ENCODE peak calls at places on chromosomes 2 and 18, in eight cellular contexts. One of them, this sample, is unnamed.
A peak's percentile ranks its signal among the peaks of the same experiment; 100 is the strongest.

GRCh38 chr2:102872388-102872787 is 110.6 kb downstream of the TMEM182 start:
- DNase-seq in colonic mucosa: no peak
- DNase-seq in right lobe of liver: no peak
- DNase-seq in pancreas: no peak
- DNase-seq in sigmoid colon: no peak
- DNase-seq in body of pancreas: no peak
- DNase-seq in A673: no peak
- DNase-seq in thyroid gland: no peak
- DNase-seq in this sample: no peak

GRCh38 chr2:175730025-175730424 is 272.0 kb downstream of the LNPK start:
- DNase-seq in sigmoid colon: no peak
- DNase-seq in colonic mucosa: peak; percentile 33
- DNase-seq in pancreas: no peak
- DNase-seq in A673: no peak
- DNase-seq in thyroid gland: no peak
- DNase-seq in right lobe of liver: no peak
- DNase-seq in body of pancreas: no peak
- DNase-seq in this sample: no peak

GRCh38 chr2:233747283-233747544 is 12.9 kb upstream of the UGT1A1 start:
- DNase-seq in A673: no peak
- DNase-seq in sigmoid colon: no peak
- DNase-seq in pancreas: no peak
- DNase-seq in colonic mucosa: no peak
- DNase-seq in body of pancreas: no peak
- DNase-seq in thyroid gland: no peak
- DNase-seq in right lobe of liver: no peak
- DNase-seq in this sample: no peak

GRCh38 chr2:118013724-118014491 is at the start of gene CCDC93:
- DNase-seq in sigmoid colon: peak; percentile 86
- DNase-seq in colonic mucosa: peak; percentile 78
- DNase-seq in A673: peak; percentile 90
- DNase-seq in right lobe of liver: peak; percentile 86
- DNase-seq in thyroid gland: peak; percentile 80
- DNase-seq in body of pancreas: peak; percentile 85
- DNase-seq in pancreas: peak; percentile 92
- DNase-seq in this sample: peak; percentile 31

GRCh38 chr2:3655871-3656761 is 1.9 kb upstream of the ALLC start:
- DNase-seq in thyroid gland: no peak
- DNase-seq in sigmoid colon: no peak
- DNase-seq in body of pancreas: no peak
- DNase-seq in A673: no peak
- DNase-seq in colonic mucosa: no peak
- DNase-seq in right lobe of liver: no peak
- DNase-seq in pancreas: no peak
- DNase-seq in this sample: no peak

GRCh38 chr2:162435676-162436075 is 91.7 kb downstream of the GCA start:
- DNase-seq in pancreas: no peak
- DNase-seq in body of pancreas: no peak
- DNase-seq in A673: no peak
- DNase-seq in colonic mucosa: no peak
- DNase-seq in right lobe of liver: no peak
- DNase-seq in sigmoid colon: no peak
- DNase-seq in thyroid gland: no peak
- DNase-seq in this sample: no peak

GRCh38 chr2:136127356-136127755 is 9.4 kb upstream of the CXCR4 start:
- DNase-seq in pancreas: no peak
- DNase-seq in A673: no peak
- DNase-seq in thyroid gland: no peak
- DNase-seq in body of pancreas: no peak
- DNase-seq in sigmoid colon: no peak
- DNase-seq in right lobe of liver: no peak
- DNase-seq in colonic mucosa: no peak
- DNase-seq in this sample: no peak

GRCh38 chr2:17306706-17307105 is 211.5 kb downstream of the RAD51AP2 start:
- DNase-seq in body of pancreas: no peak
- DNase-seq in right lobe of liver: no peak
- DNase-seq in pancreas: no peak
- DNase-seq in sigmoid colon: no peak
- DNase-seq in A673: no peak
- DNase-seq in thyroid gland: no peak
- DNase-seq in colonic mucosa: no peak
- DNase-seq in this sample: no peak

GRCh38 chr2:76953733-76954347 is 568.3 kb downstream of the LRRTM4 start:
- DNase-seq in colonic mucosa: peak; percentile 40
- DNase-seq in pancreas: no peak
- DNase-seq in body of pancreas: peak; percentile 56
- DNase-seq in right lobe of liver: peak; percentile 48
- DNase-seq in thyroid gland: peak; percentile 5
- DNase-seq in sigmoid colon: no peak
- DNase-seq in A673: peak; percentile 85
- DNase-seq in this sample: no peak

GRCh38 chr2:55399815-55400214 is 19.8 kb downstream of the CCDC88A start:
- DNase-seq in pancreas: no peak
- DNase-seq in right lobe of liver: no peak
- DNase-seq in sigmoid colon: no peak
- DNase-seq in A673: no peak
- DNase-seq in thyroid gland: no peak
- DNase-seq in body of pancreas: no peak
- DNase-seq in colonic mucosa: no peak
- DNase-seq in this sample: no peak

GRCh38 chr2:101302016-101302415 is 6.5 kb downstream of the RNF149 start:
- DNase-seq in pancreas: no peak
- DNase-seq in body of pancreas: no peak
- DNase-seq in right lobe of liver: no peak
- DNase-seq in A673: no peak
- DNase-seq in thyroid gland: no peak
- DNase-seq in sigmoid colon: no peak
- DNase-seq in colonic mucosa: no peak
- DNase-seq in this sample: no peak

GRCh38 chr2:224754129-224754528 is 38.0 kb upstream of the CCDC195 start:
- DNase-seq in colonic mucosa: no peak
- DNase-seq in right lobe of liver: no peak
- DNase-seq in body of pancreas: peak; percentile 2
- DNase-seq in sigmoid colon: no peak
- DNase-seq in thyroid gland: no peak
- DNase-seq in pancreas: no peak
- DNase-seq in A673: no peak
- DNase-seq in this sample: peak; percentile 72

GRCh38 chr2:178870703-178871102 is 63.5 kb upstream of the TTN start:
- DNase-seq in A673: no peak
- DNase-seq in thyroid gland: no peak
- DNase-seq in pancreas: no peak
- DNase-seq in right lobe of liver: no peak
- DNase-seq in sigmoid colon: no peak
- DNase-seq in body of pancreas: no peak
- DNase-seq in colonic mucosa: no peak
- DNase-seq in this sample: no peak

GRCh38 chr2:85628658-85629057 is 12.7 kb downstream of the USP39 start:
- DNase-seq in A673: no peak
- DNase-seq in colonic mucosa: no peak
- DNase-seq in pancreas: no peak
- DNase-seq in right lobe of liver: no peak
- DNase-seq in thyroid gland: no peak
- DNase-seq in body of pancreas: no peak
- DNase-seq in sigmoid colon: no peak
- DNase-seq in this sample: no peak

GRCh38 chr2:230796280-230796862 is 68.4 kb upstream of the ITM2C start:
- DNase-seq in right lobe of liver: no peak
- DNase-seq in colonic mucosa: no peak
- DNase-seq in sigmoid colon: no peak
- DNase-seq in body of pancreas: no peak
- DNase-seq in A673: no peak
- DNase-seq in pancreas: no peak
- DNase-seq in thyroid gland: no peak
- DNase-seq in this sample: no peak

GRCh38 chr2:216495656-216496055 is 3.0 kb upstream of the RPL37A start:
- DNase-seq in sigmoid colon: no peak
- DNase-seq in A673: no peak
- DNase-seq in thyroid gland: no peak
- DNase-seq in pancreas: no peak
- DNase-seq in right lobe of liver: no peak
- DNase-seq in body of pancreas: no peak
- DNase-seq in colonic mucosa: no peak
- DNase-seq in this sample: no peak

GRCh38 chr18:62576858-62577512 is 54.2 kb downstream of the ZCCHC2 start:
- DNase-seq in A673: no peak
- DNase-seq in pancreas: no peak
- DNase-seq in right lobe of liver: no peak
- DNase-seq in sigmoid colon: no peak
- DNase-seq in thyroid gland: no peak
- DNase-seq in colonic mucosa: no peak
- DNase-seq in body of pancreas: no peak
- DNase-seq in this sample: no peak

GRCh38 chr2:55843096-55843991 is 80.2 kb downstream of the EFEMP1 start:
- DNase-seq in sigmoid colon: no peak
- DNase-seq in A673: no peak
- DNase-seq in body of pancreas: peak; percentile 72
- DNase-seq in right lobe of liver: no peak
- DNase-seq in colonic mucosa: peak; percentile 70
- DNase-seq in pancreas: no peak
- DNase-seq in thyroid gland: no peak
- DNase-seq in this sample: peak; percentile 100

GRCh38 chr2:55164534-55165104 is 67.5 kb downstream of the CLHC1 start:
- DNase-seq in right lobe of liver: no peak
- DNase-seq in thyroid gland: no peak
- DNase-seq in A673: peak; percentile 22
- DNase-seq in sigmoid colon: no peak
- DNase-seq in colonic mucosa: no peak
- DNase-seq in body of pancreas: no peak
- DNase-seq in pancreas: no peak
- DNase-seq in this sample: no peak

GRCh38 chr2:165891943-165892342 is 61.6 kb downstream of the TTC21B start:
- DNase-seq in A673: no peak
- DNase-seq in right lobe of liver: no peak
- DNase-seq in sigmoid colon: no peak
- DNase-seq in body of pancreas: no peak
- DNase-seq in thyroid gland: no peak
- DNase-seq in colonic mucosa: no peak
- DNase-seq in pancreas: no peak
- DNase-seq in this sample: no peak

GRCh38 chr2:23662941-23663729 is 263.8 kb downstream of the ATAD2B start:
- DNase-seq in right lobe of liver: no peak
- DNase-seq in body of pancreas: no peak
- DNase-seq in colonic mucosa: peak; percentile 22
- DNase-seq in A673: peak; percentile 28
- DNase-seq in thyroid gland: peak; percentile 37
- DNase-seq in sigmoid colon: peak; percentile 83
- DNase-seq in pancreas: no peak
- DNase-seq in this sample: no peak

GRCh38 chr2:226835420-226835795 is 446 bp upstream of the RHBDD1 start:
- DNase-seq in A673: no peak
- DNase-seq in sigmoid colon: peak; percentile 77
- DNase-seq in pancreas: no peak
- DNase-seq in colonic mucosa: no peak
- DNase-seq in body of pancreas: no peak
- DNase-seq in thyroid gland: no peak
- DNase-seq in right lobe of liver: no peak
- DNase-seq in this sample: no peak

GRCh38 chr2:26483957-26484565 is 6.1 kb upstream of the OTOF start:
- DNase-seq in thyroid gland: no peak
- DNase-seq in pancreas: peak; percentile 57
- DNase-seq in sigmoid colon: no peak
- DNase-seq in A673: no peak
- DNase-seq in right lobe of liver: peak; percentile 73
- DNase-seq in body of pancreas: peak; percentile 82
- DNase-seq in colonic mucosa: no peak
- DNase-seq in this sample: no peak

GRCh38 chr2:101679037-101679726 is 18.3 kb upstream of the MAP4K4 start:
- DNase-seq in sigmoid colon: no peak
- DNase-seq in right lobe of liver: no peak
- DNase-seq in thyroid gland: no peak
- DNase-seq in pancreas: no peak
- DNase-seq in A673: no peak
- DNase-seq in body of pancreas: no peak
- DNase-seq in colonic mucosa: no peak
- DNase-seq in this sample: peak; percentile 57

DNA sequence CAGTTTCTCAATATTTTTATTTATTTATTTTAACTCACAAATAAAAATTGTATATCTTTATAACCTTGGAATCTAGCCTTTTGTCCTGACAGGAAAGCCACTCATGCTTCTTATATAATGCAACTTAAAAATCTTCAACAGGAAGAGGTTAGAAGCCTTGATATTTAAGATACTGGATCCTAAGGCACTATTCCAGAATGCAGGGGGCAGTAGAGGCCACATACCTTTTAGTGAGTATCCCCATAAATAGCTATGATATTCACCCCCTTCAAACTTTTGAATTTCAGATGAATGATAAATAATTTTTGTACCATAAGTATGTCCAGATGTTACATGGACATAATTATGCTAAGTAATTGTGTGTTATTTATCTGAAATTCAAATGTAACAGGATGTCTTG is 592.7 kb upstream of the VRK2 start:
- DNase-seq in thyroid gland: no peak
- DNase-seq in body of pancreas: no peak
- DNase-seq in colonic mucosa: no peak
- DNase-seq in pancreas: no peak
- DNase-seq in sigmoid colon: no peak
- DNase-seq in right lobe of liver: no peak
- DNase-seq in A673: peak; percentile 18
- DNase-seq in this sample: no peak
- TF ChIP-seq CTCF in thyroid gland: no peak
- TF ChIP-seq CTCF in body of pancreas: no peak
- TF ChIP-seq CTCF in colonic mucosa: no peak
- TF ChIP-seq CTCF in pancreas: no peak
- TF ChIP-seq CTCF in sigmoid colon: no peak
- TF ChIP-seq CTCF in right lobe of liver: no peak
- TF ChIP-seq CTCF in A673: peak; percentile 53
- TF ChIP-seq CTCF in this sample: no peak

GRCh38 chr2:241892299-241893137 is 23.0 kb downstream of the RTP5 start:
- DNase-seq in right lobe of liver: peak; percentile 61
- DNase-seq in A673: no peak
- DNase-seq in sigmoid colon: peak; percentile 74
- DNase-seq in thyroid gland: peak; percentile 2
- DNase-seq in colonic mucosa: no peak
- DNase-seq in pancreas: peak; percentile 64
- DNase-seq in body of pancreas: no peak
- DNase-seq in this sample: no peak
- H3K36me3 ChIP-seq in right lobe of liver: no peaks in the 10 kb centered on the region
- H3K36me3 ChIP-seq in A673: no peaks in the 10 kb centered on the region
- H3K36me3 ChIP-seq in sigmoid colon: no peaks in the 10 kb centered on the region
- H3K36me3 ChIP-seq in thyroid gland: no peaks in the 10 kb centered on the region
- H3K36me3 ChIP-seq in colonic mucosa: no peaks in the 10 kb centered on the region
- H3K36me3 ChIP-seq in pancreas: no peaks in the 10 kb centered on the region
- H3K36me3 ChIP-seq in body of pancreas: no peaks in the 10 kb centered on the region
- H3K36me3 ChIP-seq in this sample: no peaks in the 10 kb centered on the region

GRCh38 chr2:201909961-201910361 is 103.6 kb downstream of the CDK15 start:
- DNase-seq in A673: no peak
- DNase-seq in body of pancreas: no peak
- DNase-seq in thyroid gland: no peak
- DNase-seq in pancreas: no peak
- DNase-seq in sigmoid colon: no peak
- DNase-seq in colonic mucosa: no peak
- DNase-seq in right lobe of liver: no peak
- DNase-seq in this sample: peak; percentile 35
- H3K4me3 ChIP-seq in A673: no peak overlapping the region
- H3K4me3 ChIP-seq in body of pancreas: no peak overlapping the region
- H3K4me3 ChIP-seq in thyroid gland: no peak overlapping the region
- H3K4me3 ChIP-seq in pancreas: no peak overlapping the region
- H3K4me3 ChIP-seq in sigmoid colon: no peak overlapping the region
- H3K4me3 ChIP-seq in colonic mucosa: no peak overlapping the region
- H3K4me3 ChIP-seq in right lobe of liver: no peak overlapping the region
- H3K4me3 ChIP-seq in this sample: peak overlapping the region; percentile 24

GRCh38 chr2:240935101-240935876 is 29.2 kb downstream of the CROCC2 start:
- DNase-seq in colonic mucosa: peak; percentile 16
- DNase-seq in A673: no peak
- DNase-seq in pancreas: peak; percentile 55
- DNase-seq in sigmoid colon: peak; percentile 40
- DNase-seq in thyroid gland: no peak
- DNase-seq in body of pancreas: no peak
- DNase-seq in right lobe of liver: peak; percentile 37
- DNase-seq in this sample: no peak
- TF ChIP-seq CTCF in colonic mucosa: no peak
- TF ChIP-seq CTCF in A673: no peak
- TF ChIP-seq CTCF in pancreas: no peak
- TF ChIP-seq CTCF in sigmoid colon: no peak
- TF ChIP-seq CTCF in thyroid gland: no peak
- TF ChIP-seq CTCF in body of pancreas: no peak
- TF ChIP-seq CTCF in right lobe of liver: no peak
- TF ChIP-seq CTCF in this sample: no peak